ENCODE peak calls at places on chromosomes 4 and X, in four cellular contexts. S is mesenchymal stem cell, Z is SK-N-SH, F is DND-41. X is an unnamed sample. For H3K4me1, the result is how much of the 10 kb centered on the place peaks cover.

GRCh38 chr4:25862411-25863346 is at the start of gene SEL1L3:
- DNase-seq in F (no peak), S (no peak), Z (peak), X (peak)

GRCh38 chrX:57453901-57454300 is 137.9 kb upstream of the ZXDB start:
- DNase-seq in S (no peak), Z (peak), F (peak), X (peak)

GRCh38 chrX:147550217-147550616 is 361.5 kb upstream of the FMR1 start:
- DNase-seq in F (peak), Z (peak), S (no peak), X (peak)

GRCh38 chr4:31187979-31188378 is 467.8 kb downstream of the PCDH7 start:
- DNase-seq in F (no peak), S (no peak), Z (no peak), X (no peak)

GRCh38 chrX:91434351-91435168 is at the start of gene PABPC5:
- DNase-seq in Z (peak), F (no peak), S (peak), X (peak)

GRCh38 chr4:108072300-108072699 is 82.6 kb downstream of the HADH start:
- DNase-seq in F (no peak), Z (no peak), S (no peak), X (no peak)

GRCh38 chr4:158682071-158682470 is 10.0 kb downstream of the ETFDH start:
- DNase-seq in S (no peak), F (no peak), Z (no peak), X (no peak)

GRCh38 chr4:148831945-148832344 is 389.7 kb upstream of the NR3C2 start:
- DNase-seq in F (no peak), Z (no peak), S (peak), X (no peak)

GRCh38 chr4:124483043-124483906 is 229.3 kb downstream of the ANKRD50 start:
- DNase-seq in F (no peak), Z (peak), S (peak), X (peak)

GRCh38 chr4:145755802-145756201 is 75.9 kb downstream of the C4orf51 start:
- DNase-seq in Z (no peak), F (no peak), S (no peak), X (no peak)

GRCh38 chr4:140743194-140743931 is 12.8 kb downstream of the TBC1D9 start:
- DNase-seq in F (no peak), S (peak), Z (peak), X (peak)

GRCh38 chr4:2796261-2797187 is 3.6 kb downstream of the SH3BP2 start:
- DNase-seq in S (peak), F (no peak), Z (peak), X (no peak)

GRCh38 chrX:77276742-77277141 is 170.4 kb upstream of the FGF16 start:
- DNase-seq in Z (no peak), F (no peak), S (no peak), X (no peak)

GRCh38 chr4:169906104-169906503 is 120.1 kb downstream of the MFAP3L start:
- DNase-seq in S (no peak), F (no peak), Z (no peak), X (no peak)

GRCh38 chr4:6703786-6704185 is 5.9 kb downstream of the MRFAP1L1 start:
- DNase-seq in Z (no peak), S (peak), F (no peak), X (no peak)

GRCh38 chr4:82710202-82710929 is 88.2 kb downstream of the SCD5 start:
- DNase-seq in S (no peak), Z (no peak), F (peak), X (peak)

GRCh38 chr4:53558061-53558801 is 33.1 kb downstream of the LNX1 start:
- DNase-seq in S (no peak), Z (no peak), F (no peak), X (peak)

GRCh38 chr4:65600656-65601055 is 69.6 kb downstream of the EPHA5 start:
- DNase-seq in Z (no peak), S (no peak), F (no peak), X (no peak)

GRCh38 chr4:8702516-8703400 is 110.2 kb downstream of the CPZ start:
- DNase-seq in F (no peak), S (no peak), Z (no peak), X (peak)

GRCh38 chr4:98601719-98602118 is 56.7 kb downstream of the TSPAN5 start:
- DNase-seq in Z (no peak), S (no peak), F (no peak), X (no peak)

GRCh38 chrX:100649550-100650356 is 5.8 kb downstream of the SRPX2 start:
- DNase-seq in Z (no peak), S (peak), F (no peak), X (peak)

GRCh38 chr4:37561803-37562207 is 124.4 kb downstream of the RELL1 start:
- DNase-seq in Z (no peak), F (no peak), S (peak), X (no peak)

GRCh38 chr4:122712782-122713181 is 19.7 kb upstream of the BBS12 start:
- DNase-seq in S (no peak), F (no peak), Z (no peak), X (no peak)

GRCh38 chr4:78059524-78059889 is 2.4 kb downstream of the FRAS1 start:
- DNase-seq in S (peak), F (no peak), Z (peak), X (peak)

GRCh38 chr4:76155979-76156378 is 7.8 kb upstream of the NUP54 start:
- DNase-seq in F (no peak), S (no peak), Z (no peak), X (no peak)

GRCh38 chr4:1247811-1248261 is 1.1 kb downstream of the CTBP1 start:
- DNase-seq in S (peak), F (no peak), Z (no peak), X (no peak)

GRCh38 chr4:1249731-1250526 is 999 bp upstream of the CTBP1 start:
- DNase-seq in F (peak), Z (peak), S (peak), X (peak)

GRCh38 chr4:1248262-1249147 is at the start of gene CTBP1:
- DNase-seq in S (peak), F (peak), Z (peak), X (peak)

GRCh38 chr4:1250527-1250812 is 1.5 kb upstream of the CTBP1 start:
- DNase-seq in S (no peak), F (no peak), Z (peak), X (no peak)

GRCh38 chr4:1249148-1249730 is 309 bp upstream of the CTBP1 start:
- DNase-seq in Z (peak), F (peak), S (peak), X (peak)
- H3K4me1 ChIP-seq in Z (under half), F (half or more), S (under half), X (under half)

DNA sequence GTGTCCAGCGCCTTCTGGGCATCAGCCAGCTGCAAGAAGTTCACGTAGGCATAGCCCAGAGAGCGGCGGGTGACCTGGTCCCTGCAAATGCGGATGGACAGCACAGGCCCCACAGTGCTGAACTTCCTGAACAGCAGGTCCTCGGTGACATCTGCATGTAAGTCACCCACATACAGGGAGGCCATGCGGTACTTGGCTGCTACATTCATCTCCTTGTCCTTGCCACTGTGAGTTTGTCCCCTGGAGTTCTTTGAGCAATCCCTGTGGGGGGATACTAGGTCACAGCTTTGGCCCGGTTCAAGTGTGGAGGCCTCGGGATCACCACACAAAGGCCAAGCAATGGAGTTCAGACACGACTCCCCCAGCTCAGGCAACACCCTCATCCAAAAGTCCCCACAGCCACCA is 776 bp downstream of the PABPC4L start:
- DNase-seq in Z (no peak), S (no peak), F (peak), X (no peak)
- H3K9ac ChIP-seq in Z (no peak), S (peak), F (peak), X (peak)

GRCh38 chrX:42886519-42886918 is 108.6 kb upstream of the PPP1R2C start:
- DNase-seq in Z (no peak), S (no peak), F (no peak), X (no peak)
- H3K4me3 ChIP-seq in Z (no peak), S (no peak), F (no peak), X (no peak)

GRCh38 chr4:41433361-41433760 is 104.6 kb upstream of the LIMCH1 start:
- DNase-seq in F (no peak), S (no peak), Z (no peak), X (no peak)

GRCh38 chr4:41430796-41431195 is 107.2 kb upstream of the LIMCH1 start:
- DNase-seq in Z (no peak), S (no peak), F (no peak), X (no peak)

GRCh38 chr4:41432889-41433288 is 105.1 kb upstream of the LIMCH1 start:
- DNase-seq in S (peak), Z (no peak), F (no peak), X (peak)

GRCh38 chr4:41428941-41429669 is 108.9 kb upstream of the LIMCH1 start:
- DNase-seq in Z (no peak), F (no peak), S (no peak), X (no peak)

DNA sequence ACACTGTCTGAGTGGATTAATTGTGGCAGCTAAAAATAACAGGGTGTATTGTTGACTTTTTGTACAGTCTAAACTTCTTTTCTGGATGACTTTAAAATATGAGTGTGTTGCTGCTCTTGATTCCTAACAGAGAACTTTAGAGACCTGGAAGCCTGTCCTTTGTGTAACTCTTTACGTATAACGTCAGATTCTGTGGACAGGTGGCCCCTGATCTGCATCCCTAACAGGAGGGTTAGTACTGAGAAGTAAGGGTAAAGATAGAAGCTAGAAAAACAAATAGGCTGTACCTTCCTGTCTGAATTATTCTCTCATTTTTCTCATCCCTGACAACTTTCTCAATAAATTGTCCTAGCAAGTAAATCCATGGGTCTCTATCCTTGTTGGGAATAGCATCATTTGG is 105.7 kb upstream of the LIMCH1 start:
- DNase-seq in F (no peak), S (no peak), Z (no peak), X (no peak)
- H3K4me1 ChIP-seq in F (under half), S (under half), Z (under half), X (under half)

GRCh38 chr4:69120869-69121268 is 24.6 kb downstream of the UGT2B7 start:
- DNase-seq in F (no peak), Z (no peak), S (no peak), X (no peak)
- H3K9ac ChIP-seq in F (no peak), Z (no peak), S (no peak), X (no peak)

DNA sequence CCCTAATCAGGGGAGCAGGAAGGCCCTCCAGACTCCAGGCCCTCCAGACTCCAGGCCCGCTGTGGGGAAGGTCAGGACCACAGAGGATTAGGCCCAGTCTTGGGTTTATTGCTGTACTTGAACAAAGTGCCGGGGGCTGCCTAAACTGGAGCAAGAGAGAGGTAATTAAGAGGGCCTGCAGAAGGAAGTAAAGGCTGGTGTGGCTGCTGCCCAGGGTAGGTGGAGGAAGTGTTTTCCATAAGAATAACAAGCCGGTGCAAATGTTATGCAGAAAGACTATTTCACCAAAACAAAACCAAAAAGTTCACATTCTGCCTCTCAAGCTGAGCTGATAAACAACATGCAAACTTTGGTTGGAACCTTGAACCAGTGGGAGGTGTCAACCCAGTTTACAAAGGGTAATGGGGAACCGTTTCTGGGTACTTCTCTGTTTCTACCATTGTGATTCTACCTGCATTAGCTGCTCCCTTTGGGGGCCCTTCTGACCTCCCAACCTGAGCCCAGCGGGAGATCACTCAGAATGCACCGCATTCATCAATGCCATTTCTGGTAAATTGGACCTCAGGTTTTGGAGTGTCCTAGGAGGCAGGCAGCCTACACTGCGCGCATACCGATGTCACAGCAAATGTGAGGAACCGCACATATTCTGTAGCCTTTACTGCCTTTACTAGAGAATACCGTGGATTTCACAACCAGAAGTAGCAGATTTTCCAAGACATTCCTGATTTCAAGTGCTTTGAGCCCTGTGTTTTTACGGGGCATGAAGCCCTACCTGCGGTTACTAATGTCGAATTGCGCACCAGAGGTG is 59.7 kb upstream of the BCOR start:
- DNase-seq in S (peak), F (no peak), Z (no peak), X (peak)
- H3K4me3 ChIP-seq in S (peak), F (peak), Z (no peak), X (peak)

GRCh38 chrX:69154051-69154450 is 11.2 kb downstream of the PJA1 start:
- DNase-seq in Z (peak), S (no peak), F (no peak), X (peak)
- H3K4me1 ChIP-seq in Z (under half), S (under half), F (under half), X (under half)

DNA sequence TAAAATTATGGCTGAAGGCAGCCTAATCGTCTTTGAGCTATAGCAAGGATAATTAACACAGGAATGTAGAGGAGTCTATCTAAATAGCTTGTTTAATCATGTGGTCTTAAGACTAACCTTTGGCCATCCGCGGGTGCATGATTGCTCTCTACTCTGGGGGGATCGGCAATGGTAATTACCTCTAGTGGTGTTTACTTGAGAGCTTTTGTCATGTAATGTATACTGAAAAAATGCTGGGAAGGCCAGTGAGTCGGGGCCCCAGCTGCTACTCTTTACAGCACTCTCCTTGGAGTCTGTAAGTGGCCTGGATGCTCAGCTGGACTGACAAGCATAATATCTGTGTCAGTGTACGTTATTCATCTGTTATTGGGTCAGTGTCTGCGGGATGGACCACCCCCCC is 65.5 kb upstream of the GNPDA2 start:
- DNase-seq in Z (no peak), F (no peak), S (no peak), X (peak)
- H3K9ac ChIP-seq in Z (no peak), F (no peak), S (no peak), X (no peak)

DNA sequence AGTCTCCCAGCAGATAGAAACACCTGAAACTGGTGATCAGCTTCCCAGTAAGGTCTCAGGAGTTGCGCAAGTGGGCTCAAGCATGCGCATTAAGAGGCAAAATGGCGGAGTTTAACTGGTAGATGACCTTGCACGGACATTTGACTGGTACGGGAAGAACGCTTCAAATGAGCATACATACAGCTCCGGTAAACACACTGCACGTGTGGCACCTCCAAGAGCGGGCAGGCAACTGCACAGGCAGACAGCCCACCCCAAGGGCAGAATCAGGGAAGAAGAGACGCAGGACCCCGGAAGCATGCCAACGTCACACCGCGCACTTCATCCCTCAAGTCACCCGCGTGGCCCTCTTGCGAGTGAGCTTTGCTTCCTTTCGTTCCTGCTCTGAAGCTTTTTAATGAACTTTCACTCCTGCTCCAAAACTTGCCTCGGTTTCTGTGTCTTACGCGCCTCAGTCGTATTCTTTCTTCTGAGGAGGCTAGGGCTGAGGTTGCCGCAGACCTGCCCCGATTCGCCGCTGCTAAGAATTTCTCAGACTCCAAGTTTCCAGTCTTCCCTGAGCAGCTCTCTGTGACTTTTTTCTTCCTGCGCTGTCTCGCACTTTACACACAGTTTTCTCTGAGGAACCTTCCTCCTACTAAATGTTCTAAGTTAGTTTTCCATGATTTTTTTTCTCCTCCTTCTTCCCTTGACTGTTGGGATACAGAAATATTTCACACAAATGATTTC is 180.7 kb upstream of the ZFP42 start:
- DNase-seq in S (no peak), F (no peak), Z (no peak), X (no peak)
- H3K4me3 ChIP-seq in S (no peak), F (no peak), Z (peak), X (no peak)